ENCODE peak calls at places on chromosomes 11 and 22, in eight cellular contexts. One of them, this sample, is unnamed.

GRCh38 chr11:59953463-59954218 is 10.2 kb upstream of the OOSP4A start:
- DNase-seq in GM10248: no peak
- DNase-seq in dorsolateral prefrontal cortex: no peak
- DNase-seq in SJSA1: no peak
- DNase-seq in EL: no peak
- DNase-seq in nephron progenitor cell: no peak
- DNase-seq in retina: no peak
- DNase-seq in DND-41: no peak
- DNase-seq in this sample: no peak

GRCh38 chr11:10514713-10515112 is 26.3 kb downstream of the RNF141 start:
- DNase-seq in DND-41: no peak
- DNase-seq in retina: no peak
- DNase-seq in dorsolateral prefrontal cortex: no peak
- DNase-seq in SJSA1: no peak
- DNase-seq in GM10248: no peak
- DNase-seq in EL: peak; percentile 64
- DNase-seq in nephron progenitor cell: no peak
- DNase-seq in this sample: no peak

GRCh38 chr11:115607621-115608191 is 103.5 kb upstream of the CADM1 start:
- DNase-seq in DND-41: no peak
- DNase-seq in nephron progenitor cell: no peak
- DNase-seq in GM10248: no peak
- DNase-seq in dorsolateral prefrontal cortex: no peak
- DNase-seq in retina: no peak
- DNase-seq in EL: no peak
- DNase-seq in SJSA1: no peak
- DNase-seq in this sample: no peak

GRCh38 chr11:8086001-8086479 is 5.0 kb downstream of the TUB start:
- DNase-seq in DND-41: no peak
- DNase-seq in retina: peak; percentile 80
- DNase-seq in SJSA1: no peak
- DNase-seq in nephron progenitor cell: no peak
- DNase-seq in GM10248: no peak
- DNase-seq in dorsolateral prefrontal cortex: peak; percentile 58
- DNase-seq in EL: no peak
- DNase-seq in this sample: peak; percentile 30

GRCh38 chr11:103317118-103317517 is 207.9 kb downstream of the DYNC2H1 start:
- DNase-seq in SJSA1: no peak
- DNase-seq in retina: no peak
- DNase-seq in dorsolateral prefrontal cortex: no peak
- DNase-seq in DND-41: no peak
- DNase-seq in EL: peak; percentile 14
- DNase-seq in nephron progenitor cell: no peak
- DNase-seq in GM10248: no peak
- DNase-seq in this sample: no peak

GRCh38 chr11:130581631-130582030 is 133.2 kb downstream of the ADAMTS15 start:
- DNase-seq in GM10248: no peak
- DNase-seq in EL: no peak
- DNase-seq in retina: no peak
- DNase-seq in nephron progenitor cell: no peak
- DNase-seq in SJSA1: no peak
- DNase-seq in DND-41: no peak
- DNase-seq in dorsolateral prefrontal cortex: no peak
- DNase-seq in this sample: no peak

GRCh38 chr11:57288771-57289579 is 35.8 kb downstream of the TNKS1BP1 start:
- DNase-seq in nephron progenitor cell: peak; percentile 69
- DNase-seq in retina: peak; percentile 73
- DNase-seq in EL: peak; percentile 77
- DNase-seq in DND-41: no peak
- DNase-seq in GM10248: no peak
- DNase-seq in SJSA1: no peak
- DNase-seq in dorsolateral prefrontal cortex: no peak
- DNase-seq in this sample: peak; percentile 45

GRCh38 chr11:5521540-5521939 is 5.0 kb upstream of the UBQLNL start:
- DNase-seq in dorsolateral prefrontal cortex: no peak
- DNase-seq in GM10248: no peak
- DNase-seq in DND-41: no peak
- DNase-seq in retina: no peak
- DNase-seq in SJSA1: no peak
- DNase-seq in EL: no peak
- DNase-seq in nephron progenitor cell: no peak
- DNase-seq in this sample: no peak

GRCh38 chr11:17779861-17780594 is 45.4 kb downstream of the KCNC1 start:
- DNase-seq in dorsolateral prefrontal cortex: no peak
- DNase-seq in SJSA1: no peak
- DNase-seq in retina: no peak
- DNase-seq in DND-41: no peak
- DNase-seq in EL: no peak
- DNase-seq in GM10248: no peak
- DNase-seq in nephron progenitor cell: no peak
- DNase-seq in this sample: no peak

GRCh38 chr11:95863486-95864140 is 60.3 kb downstream of the MTMR2 start:
- DNase-seq in nephron progenitor cell: no peak
- DNase-seq in EL: peak; percentile 75
- DNase-seq in SJSA1: no peak
- DNase-seq in GM10248: no peak
- DNase-seq in dorsolateral prefrontal cortex: no peak
- DNase-seq in DND-41: no peak
- DNase-seq in retina: no peak
- DNase-seq in this sample: no peak

GRCh38 chr11:60863550-60864521 is 3.5 kb upstream of the ZP1 start:
- DNase-seq in DND-41: no peak
- DNase-seq in GM10248: no peak
- DNase-seq in SJSA1: no peak
- DNase-seq in EL: no peak
- DNase-seq in retina: no peak
- DNase-seq in dorsolateral prefrontal cortex: no peak
- DNase-seq in nephron progenitor cell: no peak
- DNase-seq in this sample: no peak

GRCh38 chr11:720017-720641 is 14.1 kb downstream of the EPS8L2 start:
- DNase-seq in nephron progenitor cell: no peak
- DNase-seq in retina: no peak
- DNase-seq in dorsolateral prefrontal cortex: no peak
- DNase-seq in SJSA1: no peak
- DNase-seq in EL: no peak
- DNase-seq in GM10248: no peak
- DNase-seq in DND-41: no peak
- DNase-seq in this sample: no peak

GRCh38 chr22:30474683-30475424 is 3.0 kb upstream of the SEC14L3 start:
- DNase-seq in retina: no peak
- DNase-seq in DND-41: peak; percentile 27
- DNase-seq in dorsolateral prefrontal cortex: no peak
- DNase-seq in nephron progenitor cell: no peak
- DNase-seq in EL: no peak
- DNase-seq in SJSA1: no peak
- DNase-seq in GM10248: no peak
- DNase-seq in this sample: peak; percentile 71

GRCh38 chr22:49004484-49005399 is 822.9 kb downstream of the BRD1 start:
- DNase-seq in GM10248: no peak
- DNase-seq in DND-41: no peak
- DNase-seq in dorsolateral prefrontal cortex: no peak
- DNase-seq in nephron progenitor cell: no peak
- DNase-seq in EL: no peak
- DNase-seq in retina: peak; percentile 3
- DNase-seq in SJSA1: peak; percentile 30
- DNase-seq in this sample: no peak

GRCh38 chr11:12840871-12841516 is 166.8 kb downstream of the TEAD1 start:
- DNase-seq in GM10248: no peak
- DNase-seq in retina: no peak
- DNase-seq in SJSA1: no peak
- DNase-seq in DND-41: no peak
- DNase-seq in dorsolateral prefrontal cortex: no peak
- DNase-seq in EL: peak; percentile 61
- DNase-seq in nephron progenitor cell: no peak
- DNase-seq in this sample: no peak

This sample was measured in DMS79 treated with DMSO at 0.1 percent for 48 hours.